ENCODE peak calls at places on chromosomes 3 and 15, in ten cellular contexts. Y is kidney epithelial cell; M is AG04450; Z is cardiac fibroblast; P is choroid plexus epithelial cell; E is heart right ventricle; I is CD8-positive, alpha-beta T cell; B is HL-60; V is tibial artery; Q is GM12865. J is an unnamed sample.

GRCh38 chr3:124248471-124249028 is 256.6 kb upstream of the ROPN1 start:
- DNase-seq in E (peak), P (peak), Q (no peak), M (peak), Y (no peak), V (peak), I (no peak), B (no peak), Z (peak), J (peak)

GRCh38 chr3:195441971-195442572 is 748 bp downstream of the ACAP2 start:
- DNase-seq in I (peak), Y (no peak), Q (peak), B (peak), P (peak), V (peak), M (no peak), E (peak), Z (peak), J (no peak)

GRCh38 chr15:69554321-69554961 is 101.8 kb downstream of the RPLP1 start:
- DNase-seq in Q (no peak), Z (no peak), M (no peak), E (no peak), V (no peak), Y (no peak), B (no peak), I (no peak), P (no peak), J (no peak)

GRCh38 chr15:90885432-90886290 is 1.4 kb downstream of the FES start:
- DNase-seq in Y (no peak), V (peak), E (peak), I (peak), Z (peak), Q (peak), P (peak), B (peak), M (peak), J (no peak)

GRCh38 chr3:140505876-140506275 is 172.0 kb upstream of the TRIM42 start:
- DNase-seq in Z (no peak), M (no peak), I (no peak), B (no peak), P (peak), Y (no peak), Q (no peak), V (no peak), E (no peak), J (no peak)

GRCh38 chr15:38024293-38025091 is 90.1 kb downstream of the TMCO5A start:
- DNase-seq in P (no peak), Z (peak), B (no peak), M (no peak), I (no peak), E (no peak), V (no peak), Q (no peak), Y (no peak), J (no peak)

GRCh38 chr3:126461450-126462070 is 14.1 kb downstream of the ZXDC start:
- DNase-seq in B (no peak), M (no peak), Y (no peak), E (no peak), I (no peak), Z (no peak), Q (no peak), P (no peak), V (no peak), J (no peak)

GRCh38 chr15:59738676-59739075 is 49.6 kb upstream of the BNIP2 start:
- DNase-seq in V (no peak), E (no peak), M (no peak), Z (no peak), B (no peak), Q (no peak), Y (no peak), I (no peak), P (no peak), J (no peak)

GRCh38 chr3:71026634-71027578 is 556.6 kb downstream of the FOXP1 start:
- DNase-seq in Y (no peak), Q (no peak), E (no peak), I (no peak), Z (no peak), M (no peak), B (peak), P (peak), V (no peak), J (no peak)

GRCh38 chr3:112604536-112604935 is 36.4 kb downstream of the CCDC80 start:
- DNase-seq in B (no peak), Y (no peak), V (no peak), M (peak), E (no peak), Z (peak), P (peak), I (no peak), Q (no peak), J (peak)

GRCh38 chr3:71498543-71498942 is 85.0 kb downstream of the FOXP1 start:
- DNase-seq in Z (no peak), M (no peak), B (no peak), Q (no peak), Y (no peak), E (no peak), V (no peak), I (no peak), P (no peak), J (no peak)

GRCh38 chr15:67093146-67093874 is 27.9 kb downstream of the SMAD3 start:
- DNase-seq in E (no peak), V (peak), P (no peak), B (peak), Y (no peak), Q (peak), Z (no peak), I (no peak), M (no peak), J (no peak)

GRCh38 chr15:88628018-88628673 is 7.0 kb downstream of the AEN start:
- DNase-seq in E (no peak), B (no peak), M (no peak), Y (no peak), I (no peak), P (no peak), Z (no peak), Q (no peak), V (peak), J (no peak)

GRCh38 chr3:190532626-190533155 is 18.8 kb downstream of the IL1RAP start:
- DNase-seq in E (no peak), Q (no peak), V (no peak), Z (no peak), P (no peak), M (no peak), Y (no peak), I (no peak), B (no peak), J (no peak)

GRCh38 chr15:31314380-31314779 is 12.3 kb upstream of the KLF13 start:
- DNase-seq in Z (no peak), V (no peak), Y (no peak), E (no peak), B (no peak), P (no peak), M (no peak), I (no peak), Q (no peak), J (no peak)

GRCh38 chr15:63051701-63052066 is 9.1 kb downstream of the TPM1 start:
- DNase-seq in I (no peak), M (no peak), P (no peak), Z (no peak), Q (no peak), E (no peak), B (no peak), V (no peak), Y (no peak), J (no peak)

GRCh38 chr3:126300001-126300760 is 57.0 kb downstream of the KLF15 start:
- DNase-seq in M (no peak), P (no peak), Q (no peak), Z (no peak), V (peak), B (no peak), I (no peak), Y (no peak), E (no peak), J (no peak)

GRCh38 chr3:136690611-136691010 is 61.6 kb downstream of the STAG1 start:
- DNase-seq in V (no peak), I (no peak), P (no peak), Q (no peak), Y (no peak), E (no peak), M (no peak), Z (no peak), B (peak), J (no peak)

GRCh38 chr3:141094851-141095545 is 43.9 kb downstream of the SPSB4 start:
- DNase-seq in M (no peak), Y (no peak), Z (peak), P (peak), I (no peak), B (no peak), V (peak), Q (no peak), E (peak), J (peak)

GRCh38 chr15:93252780-93253179 is 163.8 kb upstream of the RGMA start:
- DNase-seq in E (no peak), I (no peak), M (no peak), Y (no peak), Q (no peak), Z (no peak), V (no peak), B (no peak), P (no peak), J (no peak)

GRCh38 chr3:58356054-58356453 is 23.4 kb downstream of the PXK start:
- DNase-seq in Q (no peak), B (peak), Z (no peak), V (no peak), I (no peak), E (no peak), M (no peak), Y (no peak), P (no peak), J (no peak)

GRCh38 chr3:183210341-183210740 is 42.7 kb upstream of the B3GNT5 start:
- DNase-seq in B (peak), M (no peak), Z (no peak), P (no peak), I (no peak), Q (no peak), E (no peak), Y (no peak), V (no peak), J (no peak)

GRCh38 chr15:68829068-68829467 is 8.4 kb upstream of the ANP32A start:
- DNase-seq in Q (peak), Y (no peak), E (no peak), I (no peak), P (peak), V (no peak), M (no peak), Z (peak), B (no peak), J (no peak)

GRCh38 chr15:89936051-89936792 is 23.5 kb upstream of the ARPIN start:
- DNase-seq in I (no peak), Y (no peak), E (no peak), B (peak), P (no peak), V (no peak), Z (no peak), M (no peak), Q (no peak), J (no peak)

GRCh38 chr3:138688871-138689299 is 80.3 kb downstream of the FAIM start:
- DNase-seq in E (no peak), V (no peak), Q (peak), Z (no peak), B (no peak), I (no peak), Y (no peak), P (peak), M (no peak), J (no peak)

GRCh38 chr3:128800241-128801187 is 74.5 kb downstream of the RAB7A start:
- DNase-seq in B (no peak), I (no peak), V (no peak), Y (no peak), E (no peak), Q (peak), P (peak), M (no peak), Z (no peak), J (peak)

GRCh38 chr3:50655009-50655830 is 19.5 kb upstream of the DOCK3 start:
- DNase-seq in E (no peak), B (no peak), M (no peak), Z (peak), I (no peak), P (peak), Y (no peak), Q (no peak), V (no peak), J (no peak)

GRCh38 chr3:46699846-46700523 is 1.2 kb upstream of the TMIE start:
- DNase-seq in V (peak), Z (no peak), E (peak), I (no peak), Q (no peak), M (no peak), B (no peak), Y (no peak), P (no peak), J (no peak)

GRCh38 chr3:96657710-96658109 is 156.7 kb upstream of the EPHA6 start:
- DNase-seq in B (no peak), V (no peak), P (no peak), I (no peak), Y (no peak), Q (no peak), E (no peak), M (no peak), Z (no peak), J (no peak)

GRCh38 chr15:48358229-48358641 is 27.0 kb downstream of the DUT start:
- DNase-seq in B (no peak), E (no peak), Y (no peak), Z (peak), P (peak), I (no peak), Q (peak), M (no peak), V (no peak), J (peak)

GRCh38 chr15:64944961-64945360 is 33.3 kb downstream of the ANKDD1A start:
- DNase-seq in I (no peak), Z (no peak), M (no peak), Y (no peak), P (no peak), B (no peak), E (no peak), V (no peak), Q (no peak), J (no peak)

GRCh38 chr15:67164401-67164791 is 90.1 kb downstream of the AAGAB start:
- DNase-seq in P (peak), E (no peak), Q (no peak), M (no peak), V (no peak), Z (peak), Y (no peak), B (no peak), I (no peak), J (no peak)

GRCh38 chr3:49534581-49535495 is 19.4 kb upstream of the BSN start:
- DNase-seq in Y (peak), Q (no peak), P (no peak), E (no peak), Z (no peak), B (no peak), I (no peak), M (no peak), V (no peak), J (no peak)

DNA sequence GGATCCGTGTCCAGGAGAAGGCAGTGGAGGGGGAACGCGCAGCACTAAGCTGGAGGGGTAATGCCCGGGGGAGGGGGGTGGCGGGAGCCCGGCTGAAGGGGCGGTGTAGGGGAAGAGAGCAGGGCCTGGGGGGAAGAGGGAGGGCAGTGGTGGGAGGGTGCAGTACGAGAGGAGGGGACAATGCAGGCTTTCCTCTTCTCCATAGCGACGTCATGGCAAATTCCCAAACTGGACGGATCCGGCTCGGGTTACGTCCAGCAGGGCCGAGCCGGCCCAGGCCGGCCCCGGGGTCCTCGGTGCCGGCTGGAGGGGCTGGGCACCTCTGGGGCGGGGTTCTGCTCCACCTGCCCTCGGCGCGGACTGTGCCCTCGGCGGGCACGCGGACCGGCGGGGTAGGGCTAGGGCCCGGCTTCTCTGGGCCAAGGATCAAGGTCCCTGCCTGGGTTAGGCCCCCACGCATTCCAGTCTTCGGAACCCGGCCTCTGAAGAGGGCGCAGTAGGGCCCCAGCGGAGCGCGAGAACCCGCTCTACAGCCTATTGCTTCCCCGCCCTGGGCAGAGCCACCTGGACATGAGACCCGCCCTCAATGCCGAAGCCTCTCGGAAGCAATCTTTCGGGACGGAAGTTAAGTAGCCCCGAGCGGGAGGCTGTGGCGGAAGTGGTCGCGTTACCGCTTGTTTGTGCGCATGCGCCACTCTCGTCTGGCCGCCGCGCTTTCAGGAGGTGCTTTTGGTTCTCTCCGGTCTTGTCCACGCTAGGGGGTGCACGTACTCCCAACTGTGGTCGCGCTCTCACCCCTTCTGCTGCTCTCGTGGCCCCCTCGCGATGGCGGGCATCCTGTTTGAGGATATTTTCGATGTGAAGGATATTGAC is 1.4 kb downstream of the POLR2H start:
- DNase-seq in V (peak), P (peak), Y (peak), M (peak), E (peak), I (peak), B (peak), Q (peak), Z (peak), J (peak)
- TF ChIP-seq CTCF in V (peak), P (peak), Y (peak), M (peak), E (peak), I (peak), B (peak), Q (peak), Z (peak), J (peak)

DNA sequence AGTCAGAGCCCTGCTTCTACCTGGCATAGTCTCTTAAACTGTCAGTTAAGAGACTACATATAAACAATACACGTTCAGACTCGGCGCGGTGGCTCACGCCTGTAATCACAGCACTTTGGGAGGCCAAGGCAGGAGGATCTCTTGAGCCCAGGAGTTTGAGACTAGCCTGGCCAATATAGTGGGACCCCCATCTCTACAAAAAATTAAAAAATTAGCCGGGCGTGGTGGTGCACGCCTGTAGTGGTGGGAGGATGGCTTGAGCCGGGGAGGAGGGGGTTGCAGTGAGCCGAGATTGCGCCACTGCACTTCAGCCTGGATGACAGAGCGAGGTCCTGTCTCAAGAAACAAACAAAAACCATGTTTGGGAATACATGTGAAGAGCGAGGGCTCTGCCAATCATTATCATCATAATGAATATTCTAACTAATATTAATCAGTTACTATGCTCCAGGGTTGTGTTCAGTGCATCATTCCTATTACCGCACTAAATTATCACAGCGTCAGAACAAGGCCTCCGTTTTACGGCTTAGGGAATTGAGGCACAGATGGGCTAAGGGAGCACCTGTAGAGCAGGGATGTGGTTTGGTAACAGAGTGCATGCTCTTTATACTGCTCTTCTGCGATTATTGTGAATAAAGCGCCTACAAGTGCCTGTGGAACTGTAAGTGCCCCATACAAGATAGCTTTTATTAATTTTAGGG is 844 bp upstream of the UQCC5 start:
- DNase-seq in V (no peak), M (no peak), E (no peak), Z (no peak), P (no peak), Y (no peak), I (no peak), Q (no peak), B (no peak), J (no peak)
- H3K4me3 ChIP-seq in V (peak), M (no peak), E (peak), Z (no peak), P (no peak), Y (no peak), I (peak), Q (peak), B (peak), J (no peak)

GRCh38 chr3:11438636-11439035 is 166.4 kb downstream of the ATG7 start:
- DNase-seq in E (no peak), V (no peak), Y (no peak), P (peak), I (no peak), Q (no peak), Z (peak), M (no peak), B (no peak), J (no peak)
- TF ChIP-seq CTCF in E (no peak), V (no peak), Y (no peak), P (peak), I (no peak), Q (no peak), Z (peak), M (peak), B (no peak), J (no peak)

GRCh38 chr3:108088146-108088545 is 2.7 kb downstream of the CD47 start:
- DNase-seq in V (no peak), E (no peak), M (no peak), Q (no peak), Y (no peak), P (no peak), I (no peak), B (no peak), Z (no peak), J (no peak)
- H3K4me3 ChIP-seq in V (peak), E (peak), M (no peak), Q (peak), Y (no peak), P (no peak), I (peak), B (peak), Z (peak), J (no peak)

DNA sequence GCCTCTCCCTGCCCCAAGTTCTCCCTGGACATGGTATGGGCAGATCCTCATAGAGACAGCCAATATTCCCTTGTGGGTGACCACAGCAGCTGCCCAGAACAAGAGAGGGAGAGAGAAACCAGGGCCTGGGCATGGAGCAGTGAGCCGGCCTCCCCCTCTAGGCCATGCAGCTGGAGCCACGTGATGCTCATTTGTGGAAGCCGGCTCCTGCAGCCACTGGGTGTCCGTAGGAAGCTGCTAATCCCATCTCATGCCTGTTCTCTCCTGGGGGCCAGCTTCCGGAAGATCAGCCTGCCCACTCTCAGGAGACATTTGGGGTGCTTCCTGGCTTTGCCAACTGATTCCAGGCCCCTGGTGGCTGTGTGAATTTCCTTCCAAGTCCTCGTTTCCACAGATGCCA is 55.4 kb downstream of the LINGO1 start:
- DNase-seq in V (no peak), P (no peak), Z (no peak), Y (no peak), E (no peak), B (no peak), Q (no peak), M (no peak), I (no peak), J (no peak)
- TF ChIP-seq CTCF in V (no peak), P (no peak), Z (no peak), Y (no peak), E (no peak), B (no peak), Q (no peak), M (no peak), I (no peak), J (no peak)

DNA sequence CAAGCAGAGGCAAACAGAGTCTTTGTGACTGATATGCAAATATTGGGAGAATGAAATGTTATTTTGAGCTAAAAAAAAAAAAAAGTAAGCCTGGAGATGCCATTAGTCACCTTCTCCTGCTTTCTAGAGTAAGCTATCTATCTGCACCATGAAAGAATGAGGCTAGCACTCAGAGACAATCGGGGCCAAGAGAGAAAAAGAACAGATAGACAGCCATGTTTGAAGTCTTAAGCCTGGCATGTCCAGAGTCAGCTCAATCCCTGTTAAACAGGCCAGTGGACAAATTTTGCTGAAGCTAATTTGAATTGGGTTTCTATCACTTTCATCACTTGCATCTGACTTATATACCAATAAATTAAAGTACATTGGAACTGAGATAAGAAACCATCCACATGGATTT is 204.4 kb downstream of the SLC9A9 start:
- DNase-seq in M (no peak), Y (no peak), V (no peak), E (no peak), I (no peak), Z (peak), P (peak), B (no peak), Q (no peak), J (no peak)
- H3K4me3 ChIP-seq in M (no peak), Y (no peak), V (no peak), E (no peak), I (no peak), Z (no peak), P (no peak), B (no peak), Q (no peak), J (no peak)

GRCh38 chr15:51912528-51912927 is 59.0 kb downstream of the LEO1 start:
- DNase-seq in P (no peak), E (no peak), M (no peak), V (no peak), I (no peak), Z (no peak), B (no peak), Y (no peak), Q (no peak), J (no peak)

GRCh38 chr15:51917493-51917892 is 54.1 kb downstream of the LEO1 start:
- DNase-seq in Z (peak), Y (peak), M (no peak), P (peak), Q (peak), V (no peak), I (no peak), B (peak), E (no peak), J (no peak)
- TF ChIP-seq CTCF in Z (peak), Y (peak), M (peak), P (peak), Q (peak), V (no peak), I (no peak), B (no peak), E (no peak), J (peak)

J was measured in astrocyte of the cerebellum.